ENCODE peak calls at places on chromosomes 16 and 17, in six cellular contexts. Q is A549, W is H1, E is SK-N-SH, B is K562, C is GM12878. Y is an unnamed sample.

GRCh38 chr16:17451835-17452234 is 18.9 kb downstream of the XYLT1 start:
- DNase-seq in W (no peak), C (no peak), Q (no peak), E (no peak), B (no peak), Y (no peak)

GRCh38 chr17:41547378-41547841 is 19.3 kb upstream of the KRT19 start:
- DNase-seq in Q (peak; percentile 70), W (no peak), E (no peak), B (no peak), C (no peak), Y (no peak)

GRCh38 chr16:81798311-81799137 is 19.4 kb downstream of the PLCG2 start:
- DNase-seq in E (no peak), B (no peak), Q (no peak), C (peak; percentile 97), W (no peak), Y (no peak)

GRCh38 chr17:8868529-8868951 is 1.1 kb upstream of the PIK3R6 start:
- DNase-seq in Q (no peak), E (no peak), B (no peak), W (no peak), C (no peak), Y (no peak)

GRCh38 chr17:81482673-81483072 is 29.9 kb downstream of the ACTG1 start:
- DNase-seq in E (no peak), B (no peak), C (no peak), Q (no peak), W (no peak), Y (no peak)

GRCh38 chr17:66667090-66667489 is 167.8 kb upstream of the CACNG5 start:
- DNase-seq in W (no peak), Q (no peak), B (no peak), C (no peak), E (no peak), Y (no peak)

GRCh38 chr17:33949100-33949499 is 306.0 kb upstream of the CCL2 start:
- DNase-seq in W (peak; percentile 25), C (no peak), E (peak; percentile 31), B (peak; percentile 58), Q (no peak), Y (no peak)

GRCh38 chr16:25121824-25122600 is 10.5 kb downstream of the LCMT1 start:
- DNase-seq in E (no peak), Q (no peak), B (no peak), W (no peak), C (no peak), Y (no peak)

GRCh38 chr17:72530409-72530808 is 409.6 kb downstream of the SOX9 start:
- DNase-seq in E (no peak), B (no peak), C (no peak), W (no peak), Q (no peak), Y (no peak)

GRCh38 chr17:36107660-36108059 is 4.0 kb downstream of the CCL4 start:
- DNase-seq in E (no peak), C (no peak), W (no peak), Q (no peak), B (no peak), Y (no peak)

GRCh38 chr17:62819511-62820221 is 11.6 kb upstream of the MARCHF10 start:
- DNase-seq in C (no peak), Q (peak; percentile 97), E (peak; percentile 56), W (no peak), B (no peak), Y (peak; percentile 78)

DNA sequence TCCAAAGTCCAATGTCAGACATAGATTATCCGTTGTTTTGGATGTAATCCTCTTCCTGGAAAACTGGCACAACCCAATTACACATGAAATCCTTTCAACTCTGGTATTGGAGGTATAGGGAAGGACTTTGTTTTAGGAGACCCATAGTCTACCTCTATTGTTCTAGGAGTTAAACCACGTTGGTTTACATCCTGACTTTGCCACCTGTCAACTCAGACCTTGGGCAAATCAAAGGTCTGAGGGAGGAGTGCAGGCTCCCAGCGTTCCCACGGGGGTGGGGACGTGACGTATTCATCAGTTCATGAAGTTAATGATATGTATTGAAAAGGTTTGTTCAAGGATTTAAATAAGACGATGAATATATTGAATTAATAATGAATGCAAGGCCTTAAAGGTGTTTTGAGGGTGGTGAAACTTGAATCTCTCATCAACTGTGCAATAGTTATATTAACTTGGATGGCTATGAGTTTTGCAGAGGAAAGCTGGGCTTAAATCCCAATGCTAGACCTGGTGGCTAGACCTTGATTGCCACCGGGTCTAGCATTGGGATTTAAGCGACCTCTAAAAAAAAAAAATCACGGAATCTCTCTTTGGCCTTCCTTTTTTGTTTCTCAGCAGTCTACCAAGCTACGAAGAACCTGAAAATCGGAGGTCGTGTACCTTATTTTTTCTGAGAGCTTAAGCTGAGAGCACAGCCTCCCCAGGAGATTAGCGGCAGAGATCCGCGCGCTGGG is 744 bp upstream of the NF1 start:
- DNase-seq in C (no peak), Q (no peak), W (no peak), B (no peak), E (no peak), Y (peak; percentile 63)
- TF ChIP-seq CHD2 in C (no peak), Q (no peak), W (no peak), B (no peak), E (no peak), Y (no peak)

GRCh38 chr16:30660424-30661251 is 2.4 kb downstream of the FBRS start:
- DNase-seq in E (no peak), W (no peak), B (no peak), C (no peak), Q (no peak), Y (no peak)
- TF ChIP-seq CHD2 in E (no peak), W (no peak), B (no peak), C (peak; percentile 58), Q (no peak), Y (no peak)

DNA sequence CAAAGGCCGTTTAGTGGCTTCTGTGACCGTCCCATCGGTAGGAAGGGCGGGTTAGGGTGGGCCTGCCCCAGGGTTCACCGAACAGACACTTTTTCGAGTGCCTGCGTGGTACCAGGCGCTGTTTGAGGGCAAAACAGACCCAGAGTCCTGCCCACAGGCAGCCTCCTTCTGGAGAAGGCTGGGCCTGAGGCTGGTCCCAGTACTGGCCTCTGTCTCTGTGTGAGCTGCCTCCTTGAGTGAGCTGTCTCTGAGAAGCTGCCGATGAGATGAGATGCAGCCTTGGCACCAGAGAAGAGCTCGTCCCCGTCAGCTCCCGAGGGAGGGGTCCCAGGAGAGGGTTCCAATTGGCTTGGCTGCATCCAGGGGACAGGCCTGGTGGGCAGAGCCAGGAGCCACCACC is 53.1 kb downstream of the NKD1 start:
- DNase-seq in C (no peak), B (no peak), E (no peak), Q (no peak), W (no peak), Y (no peak)
- TF ChIP-seq CHD2 in C (no peak), B (no peak), E (no peak), Q (no peak), W (no peak), Y (no peak)

GRCh38 chr16:15820837-15821236 is 36.0 kb downstream of the MYH11 start:
- DNase-seq in W (no peak), C (no peak), E (no peak), Q (no peak), B (no peak), Y (no peak)

GRCh38 chr16:15822957-15823356 is 33.9 kb downstream of the MYH11 start:
- DNase-seq in W (no peak), E (no peak), Q (no peak), C (no peak), B (no peak), Y (no peak)

GRCh38 chr16:15816228-15816627 is 40.6 kb downstream of the MYH11 start:
- DNase-seq in C (no peak), E (no peak), W (no peak), B (no peak), Q (no peak), Y (no peak)

GRCh38 chr16:15819046-15819445 is 37.8 kb downstream of the MYH11 start:
- DNase-seq in W (no peak), C (no peak), Q (no peak), E (no peak), B (no peak), Y (no peak)
- TF ChIP-seq CHD2 in W (no peak), C (no peak), Q (no peak), E (no peak), B (no peak), Y (no peak)

DNA sequence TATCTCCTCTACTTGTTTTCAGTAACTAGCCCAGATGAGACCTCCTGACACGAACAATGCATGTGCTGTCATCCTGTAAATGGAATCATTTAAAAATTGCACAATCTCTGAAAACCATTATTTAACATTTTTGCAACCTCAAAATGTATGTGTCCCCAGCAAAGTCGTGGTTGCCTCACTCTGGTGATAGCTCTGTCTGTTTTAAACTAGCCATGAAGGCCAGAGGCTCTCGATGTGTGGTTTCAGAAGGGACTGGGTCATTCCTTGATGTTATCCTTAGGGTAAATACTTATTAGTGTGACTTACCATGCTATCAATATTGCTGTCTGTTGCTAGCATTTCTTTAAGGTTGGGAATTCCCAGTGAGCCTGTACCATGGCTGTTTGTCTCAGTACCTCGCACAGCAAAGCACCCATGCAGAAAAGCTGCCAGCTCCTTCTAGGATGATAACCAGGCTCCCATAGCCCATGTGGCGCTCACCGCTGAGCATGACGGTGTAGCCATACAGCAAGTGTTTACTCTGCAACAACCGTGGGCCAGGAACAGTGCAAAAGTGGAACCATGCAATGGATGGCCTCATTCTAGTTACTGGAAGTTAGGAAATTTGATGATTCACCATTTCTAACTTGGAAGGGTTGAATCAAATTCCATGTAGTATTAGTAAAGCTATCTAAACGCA is 2.9 kb upstream of the PGS1 start:
- DNase-seq in Q (no peak), E (no peak), W (no peak), C (no peak), B (no peak), Y (peak; percentile 89)
- TF ChIP-seq CHD2 in Q (no peak), E (no peak), W (no peak), C (no peak), B (no peak), Y (no peak)

DNA sequence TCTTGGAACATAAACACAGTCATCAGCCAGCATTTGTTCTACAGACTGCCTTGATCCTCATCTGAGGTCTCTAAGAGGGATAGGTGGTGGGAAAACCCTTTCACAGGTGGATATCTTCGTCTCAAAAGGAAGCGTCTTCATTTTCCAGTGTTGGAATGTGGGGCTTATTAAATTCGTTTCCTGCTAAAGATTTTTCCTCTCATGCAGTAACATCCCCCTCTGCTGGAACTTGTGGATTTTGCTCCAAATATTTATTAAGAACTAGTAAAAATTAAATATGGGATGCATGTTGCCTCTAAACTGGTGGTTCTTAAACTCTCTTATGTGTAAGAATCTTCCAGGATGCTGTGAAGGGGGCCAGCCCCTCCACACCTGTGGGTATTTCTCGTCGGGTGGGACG is 20.1 kb upstream of the MLYCD start:
- DNase-seq in B (no peak), E (peak; percentile 44), C (no peak), Q (peak; percentile 38), W (no peak), Y (peak; percentile 59)
- TF ChIP-seq CHD2 in B (no peak), E (no peak), C (no peak), Q (no peak), W (no peak), Y (no peak)

GRCh38 chr16:77660311-77660710 is 62.0 kb upstream of the NUDT7 start:
- DNase-seq in Q (peak; percentile 33), W (no peak), E (peak; percentile 45), C (no peak), B (peak; percentile 16), Y (peak; percentile 35)
- TF ChIP-seq CHD2 in Q (no peak), W (no peak), E (no peak), C (no peak), B (no peak), Y (no peak)